ENCODE peak calls at places on chromosomes 13 and 19, in four cellular contexts. Q is prostate gland, C is Peyer's patch, S is IMR-90. L is an unnamed sample.

GRCh38 chr19:1042689-1043511 is 3.0 kb downstream of the ABCA7 start:
- DNase-seq in S (no peak), C (peak), Q (no peak), L (no peak)

GRCh38 chr19:1474765-1475351 is 4.2 kb downstream of the C19orf25 start:
- DNase-seq in Q (no peak), S (no peak), C (no peak), L (no peak)

GRCh38 chr19:35805518-35806102 is 7.0 kb downstream of the PRODH2 start:
- DNase-seq in C (no peak), Q (no peak), S (no peak), L (no peak)

GRCh38 chr19:1725100-1726064 is 27.9 kb upstream of the ONECUT3 start:
- DNase-seq in Q (no peak), S (peak), C (peak), L (no peak)

GRCh38 chr19:16342002-16342715 is 17.5 kb downstream of the KLF2 start:
- DNase-seq in C (no peak), Q (peak), S (no peak), L (peak)

GRCh38 chr19:34962281-34962944 is 1.6 kb downstream of the ZNF792 start:
- DNase-seq in C (no peak), S (peak), Q (no peak), L (peak)

GRCh38 chr13:45352031-45352430 is 11.0 kb upstream of the TPT1 start:
- DNase-seq in C (no peak), S (no peak), Q (no peak), L (no peak)

GRCh38 chr19:27822336-27822735 is 1390.6 kb downstream of the UQCRFS1 start:
- DNase-seq in C (no peak), S (no peak), Q (no peak), L (no peak)

GRCh38 chr13:101523732-101524131 is 71.3 kb downstream of the ITGBL1 start:
- DNase-seq in Q (no peak), S (peak), C (no peak), L (peak)

GRCh38 chr13:114068723-114069322 is 63.6 kb downstream of the RASA3 start:
- DNase-seq in Q (no peak), C (peak), S (peak), L (no peak)

GRCh38 chr13:48000559-48001126 is 430 bp downstream of the SUCLA2 start:
- DNase-seq in C (no peak), S (peak), Q (peak), L (no peak)

GRCh38 chr13:103066991-103067390 is 774 bp upstream of the SLC10A2 start:
- DNase-seq in Q (no peak), C (no peak), S (no peak), L (no peak)

DNA sequence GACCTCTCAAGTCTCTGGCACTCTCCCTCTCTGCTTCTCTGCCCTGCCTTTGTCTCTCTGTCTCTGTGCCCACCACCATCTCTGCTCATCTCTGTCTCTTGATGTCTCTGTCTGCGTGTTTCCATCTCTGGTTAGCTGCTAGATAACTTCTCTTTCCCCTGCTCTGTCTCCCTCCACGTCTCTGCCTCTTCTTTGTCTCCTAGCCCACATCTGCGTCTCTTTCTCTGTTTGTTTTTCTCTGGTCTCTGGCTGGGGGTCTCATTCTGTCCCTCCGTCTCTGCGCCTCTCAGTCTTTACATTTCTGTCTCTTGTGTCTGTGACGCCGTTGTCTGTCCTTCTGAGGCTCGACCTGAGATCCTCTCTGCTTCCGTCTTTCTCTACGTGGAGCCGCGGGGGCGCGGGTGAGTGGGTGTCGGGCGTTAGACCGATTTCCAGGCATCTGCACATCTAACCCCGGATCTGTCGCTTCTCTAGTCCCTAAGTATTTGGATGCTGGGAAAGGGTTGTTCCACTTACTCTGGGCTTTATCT is 386 bp downstream of the GIPR start:
- DNase-seq in S (no peak), C (no peak), Q (no peak), L (no peak)
- TF ChIP-seq POLR2A in S (no peak), C (no peak), Q (no peak), L (no peak)

GRCh38 chr19:7515471-7516226 is at the start of gene ZNF358:
- DNase-seq in Q (peak), S (peak), C (peak), L (peak)
- TF ChIP-seq POLR2A in Q (no peak), S (no peak), C (peak), L (no peak)

GRCh38 chr19:48492925-48493717 is 18.5 kb downstream of the LMTK3 start:
- DNase-seq in S (peak), C (peak), Q (peak), L (peak)
- TF ChIP-seq POLR2A in S (no peak), C (peak), Q (peak), L (no peak)

GRCh38 chr13:76886005-76886291 is 257 bp downstream of the KCTD12 start:
- DNase-seq in C (no peak), Q (no peak), S (no peak), L (no peak)

GRCh38 chr13:76884571-76885202 is 1.5 kb downstream of the KCTD12 start:
- DNase-seq in C (no peak), Q (no peak), S (peak), L (peak)

GRCh38 chr13:76887070-76887563 is 912 bp upstream of the KCTD12 start:
- DNase-seq in Q (no peak), S (no peak), C (no peak), L (no peak)

GRCh38 chr13:76885203-76886004 is 801 bp downstream of the KCTD12 start:
- DNase-seq in S (peak), Q (peak), C (peak), L (peak)

DNA sequence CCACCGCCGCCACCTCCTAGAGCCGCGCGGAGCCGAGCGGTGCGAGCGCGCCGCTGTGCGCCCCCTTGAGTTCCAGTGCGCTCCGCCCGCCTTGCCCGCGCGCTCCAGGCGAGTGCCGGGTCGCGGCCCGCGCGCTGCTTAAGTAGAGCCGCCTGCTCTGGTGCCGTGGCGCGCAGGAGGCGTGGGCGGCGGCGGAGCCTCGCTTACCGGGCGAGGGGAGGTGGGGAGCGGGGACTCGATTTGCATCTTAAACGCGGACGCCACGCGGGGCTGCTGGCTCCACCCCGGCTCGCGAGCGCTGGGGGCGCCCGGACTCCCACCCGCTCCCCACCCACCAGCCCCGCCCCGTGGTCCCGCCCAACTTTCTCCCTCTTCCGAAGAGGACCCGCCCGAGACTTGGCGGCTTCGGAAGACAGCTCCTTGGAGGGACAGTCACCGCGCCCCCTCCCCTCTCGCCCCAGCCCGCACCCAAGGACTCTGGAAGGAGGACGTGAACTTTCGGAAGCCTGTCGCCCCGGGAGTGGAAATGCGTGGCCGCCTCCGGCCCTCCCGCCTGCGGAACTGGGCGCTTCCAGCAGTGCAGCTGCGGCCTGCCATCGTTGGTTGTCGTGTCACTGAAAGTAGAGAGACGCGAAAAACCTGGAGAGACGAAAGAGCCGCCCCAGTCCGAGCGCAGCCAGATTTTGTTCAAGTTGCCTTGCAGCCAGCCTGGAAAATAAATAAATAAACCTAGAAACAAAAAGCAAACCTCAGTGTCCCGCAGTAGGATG is at the start of gene KCTD12:
- DNase-seq in S (peak), Q (peak), C (peak), L (peak)
- TF ChIP-seq POLR2A in S (no peak), Q (peak), C (peak), L (no peak)

L was measured in lower leg skin.